ENCODE peak calls at places on chromosomes 13 and 19, in six cellular contexts. Y is OCI-LY7, H is heart left ventricle, E is stomach, K is cardiac muscle cell, M is foreskin fibroblast. N is an unnamed sample.

GRCh38 chr13:43411741-43412140 is 375.0 kb downstream of the ENOX1 start:
- DNase-seq in Y (no peak), H (no peak), E (no peak), K (no peak), M (no peak), N (no peak)

GRCh38 chr13:99383946-99384345 is 76.7 kb upstream of the GPR183 start:
- DNase-seq in Y (no peak), H (no peak), E (no peak), K (no peak), M (no peak), N (no peak)

GRCh38 chr13:30006246-30006645 is 155.8 kb upstream of the UBL3 start:
- DNase-seq in Y (no peak), H (no peak), E (no peak), K (no peak), M (no peak), N (no peak)

GRCh38 chr13:50162001-50162400 is 146.8 kb downstream of the KCNRG start:
- DNase-seq in Y (no peak), H (no peak), E (no peak), K (no peak), M (peak; percentile 42), N (no peak)

GRCh38 chr19:49855676-49856573 is 5.0 kb downstream of the PTOV1 start:
- DNase-seq in Y (no peak), H (no peak), E (no peak), K (no peak), M (no peak), N (no peak)

GRCh38 chr13:42239644-42240043 is 32.3 kb upstream of the AKAP11 start:
- DNase-seq in Y (no peak), H (no peak), E (no peak), K (no peak), M (no peak), N (no peak)

GRCh38 chr13:35131471-35131870 is 189.4 kb downstream of the NBEA start:
- DNase-seq in Y (no peak), H (no peak), E (no peak), K (no peak), M (no peak), N (no peak)

GRCh38 chr19:6677495-6677894 is 7.5 kb upstream of the TNFSF14 start:
- DNase-seq in Y (no peak), H (no peak), E (no peak), K (no peak), M (no peak), N (no peak)

GRCh38 chr19:48446579-48446978 is 796 bp downstream of the GRWD1 start:
- DNase-seq in Y (no peak), H (no peak), E (no peak), K (no peak), M (no peak), N (no peak)

GRCh38 chr13:66087149-66087780 is 1142.9 kb downstream of the PCDH9 start:
- DNase-seq in Y (no peak), H (no peak), E (no peak), K (no peak), M (no peak), N (no peak)

GRCh38 chr13:24071423-24072075 is 89.0 kb upstream of the SPATA13 start:
- DNase-seq in Y (no peak), H (no peak), E (no peak), K (no peak), M (peak; percentile 76), N (no peak)

GRCh38 chr19:13154911-13155471 is 4.8 kb downstream of the IER2 start:
- DNase-seq in Y (peak; percentile 87), H (no peak), E (peak; percentile 92), K (peak; percentile 53), M (no peak), N (peak; percentile 93)
- TF ChIP-seq CTCF in Y (peak; percentile 75), H (no peak), E (no peak), K (peak; percentile 38), M (peak; percentile 8), N (peak; percentile 30)

DNA sequence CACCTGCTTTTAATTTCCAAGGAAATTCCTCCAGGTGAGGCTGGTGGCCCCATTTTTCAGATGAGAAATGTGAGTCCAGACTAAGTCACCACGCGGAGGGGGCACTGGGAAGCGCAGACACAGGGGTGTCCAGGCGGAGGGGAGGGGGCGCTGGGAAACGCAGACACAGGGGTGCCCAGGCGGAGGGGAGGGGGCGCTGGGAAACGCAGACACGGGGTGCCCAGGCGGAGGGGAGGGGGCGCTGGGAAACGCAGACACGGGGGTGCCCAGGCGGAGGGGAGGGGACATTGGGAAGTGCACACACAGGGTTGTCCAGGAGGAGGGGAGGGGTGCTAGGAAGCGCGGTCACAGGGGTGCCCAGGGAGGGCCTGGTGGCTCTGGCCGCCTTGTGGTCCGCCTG is 3.5 kb downstream of the GRK1 start:
- DNase-seq in Y (no peak), H (no peak), E (peak; percentile 17), K (no peak), M (no peak), N (no peak)
- TF ChIP-seq CTCF in Y (no peak), H (no peak), E (no peak), K (no peak), M (no peak), N (no peak)

GRCh38 chr19:19064098-19064722 is 416 bp downstream of the SLC25A42 start:
- DNase-seq in Y (peak; percentile 78), H (peak; percentile 62), E (no peak), K (no peak), M (no peak), N (no peak)
- TF ChIP-seq CTCF in Y (peak; percentile 60), H (peak; percentile 22), E (no peak), K (peak; percentile 36), M (peak; percentile 19), N (peak; percentile 50)

GRCh38 chr19:11535792-11536595 is 2.7 kb upstream of the CNN1 start:
- DNase-seq in Y (peak; percentile 93), H (peak; percentile 96), E (peak; percentile 91), K (peak; percentile 98), M (peak; percentile 88), N (peak; percentile 86)

GRCh38 chr19:11539495-11540365 is 1.1 kb downstream of the CNN1 start:
- DNase-seq in Y (no peak), H (no peak), E (no peak), K (peak; percentile 91), M (no peak), N (no peak)

GRCh38 chr19:11538232-11539036 is at the start of gene CNN1:
- DNase-seq in Y (no peak), H (peak; percentile 73), E (peak; percentile 29), K (peak; percentile 91), M (peak; percentile 50), N (no peak)

GRCh38 chr19:11530432-11530831 is 1.5 kb upstream of the ECSIT start:
- DNase-seq in Y (peak; percentile 81), H (peak; percentile 80), E (peak; percentile 80), K (peak; percentile 91), M (peak; percentile 71), N (no peak)

DNA sequence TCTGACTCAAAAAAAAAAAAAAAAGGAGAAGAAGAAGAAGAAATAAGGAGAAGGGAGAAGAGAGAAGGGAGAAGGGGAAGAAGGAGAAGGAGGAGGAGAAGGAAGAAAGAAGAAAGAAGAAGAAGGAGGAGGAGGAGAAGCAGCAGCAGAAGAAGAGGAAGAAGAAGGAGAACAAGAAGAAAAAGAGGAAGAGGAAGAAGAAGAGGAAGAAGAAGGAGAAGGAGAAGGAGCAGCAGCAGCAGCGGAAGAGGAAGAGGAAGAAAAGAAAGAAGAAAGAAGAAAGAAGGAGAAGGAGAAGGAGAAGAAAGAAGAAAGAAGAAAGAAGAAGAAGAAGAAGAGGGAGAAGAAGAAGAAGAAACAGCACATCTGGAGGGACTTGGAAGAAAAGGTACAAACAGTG is 4.1 kb upstream of the CNN1 start:
- DNase-seq in Y (no peak), H (no peak), E (no peak), K (no peak), M (no peak), N (no peak)
- TF ChIP-seq CTCF in Y (no peak), H (no peak), E (no peak), K (no peak), M (no peak), N (no peak)

DNA sequence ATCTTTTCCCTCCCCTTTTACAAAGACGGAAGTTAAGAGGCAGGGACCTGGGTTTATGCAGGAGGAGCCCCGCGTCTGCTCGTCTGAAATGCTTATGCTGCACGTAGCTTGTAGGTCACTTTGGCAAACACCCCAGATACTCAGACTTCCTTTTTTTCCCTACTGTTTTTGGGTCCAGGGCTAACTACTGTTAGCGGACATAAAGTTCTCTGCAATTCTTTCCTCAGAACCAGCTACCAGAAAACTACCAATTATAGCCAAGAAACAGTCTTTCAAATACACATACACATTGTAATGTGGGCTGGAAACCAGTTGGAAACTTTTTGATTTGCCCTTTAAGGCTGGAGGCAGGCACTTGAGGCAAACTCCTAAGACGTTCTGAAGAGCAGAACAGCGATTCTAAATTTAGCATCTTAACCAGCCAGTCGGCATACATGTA is 50.7 kb downstream of the EFNB2 start:
- DNase-seq in Y (no peak), H (no peak), E (no peak), K (peak; percentile 41), M (no peak), N (no peak)
- TF ChIP-seq CTCF in Y (no peak), H (no peak), E (no peak), K (no peak), M (no peak), N (no peak)

N was measured in progenitor cell of endocrine pancreas.